ENCODE peak calls at places on chromosomes 7 and 10, in nine cellular contexts. One of them, this sample, is unnamed.

GRCh38 chr10:132162590-132163277 is 24.0 kb upstream of the DPYSL4 start:
- DNase-seq in heart right ventricle: peak
- DNase-seq in WERI-Rb-1: no peak
- DNase-seq in endothelial cell: no peak
- DNase-seq in CD8-positive, alpha-beta T cell: no peak
- DNase-seq in activated CD8-positive, alpha-beta T cell treated with anti-CD3 and anti-CD28 coated beads for 36 hours: no peak
- DNase-seq in B cell: no peak
- DNase-seq in osteocyte: no peak
- DNase-seq in IMR-90: no peak
- DNase-seq in this sample: no peak

GRCh38 chr7:46839651-46840050 is 742.3 kb downstream of the TNS3 start:
- DNase-seq in heart right ventricle: no peak
- DNase-seq in WERI-Rb-1: no peak
- DNase-seq in endothelial cell: no peak
- DNase-seq in CD8-positive, alpha-beta T cell: no peak
- DNase-seq in activated CD8-positive, alpha-beta T cell treated with anti-CD3 and anti-CD28 coated beads for 36 hours: no peak
- DNase-seq in B cell: no peak
- DNase-seq in osteocyte: no peak
- DNase-seq in IMR-90: peak
- DNase-seq in this sample: no peak

GRCh38 chr10:45483002-45483401 is 109.0 kb downstream of the ALOX5 start:
- DNase-seq in heart right ventricle: no peak
- DNase-seq in WERI-Rb-1: no peak
- DNase-seq in endothelial cell: no peak
- DNase-seq in CD8-positive, alpha-beta T cell: no peak
- DNase-seq in activated CD8-positive, alpha-beta T cell treated with anti-CD3 and anti-CD28 coated beads for 36 hours: no peak
- DNase-seq in B cell: no peak
- DNase-seq in osteocyte: no peak
- DNase-seq in IMR-90: no peak
- DNase-seq in this sample: no peak

GRCh38 chr7:128041203-128041602 is 10.0 kb upstream of the LRRC4 start:
- DNase-seq in heart right ventricle: no peak
- DNase-seq in WERI-Rb-1: no peak
- DNase-seq in endothelial cell: no peak
- DNase-seq in CD8-positive, alpha-beta T cell: no peak
- DNase-seq in activated CD8-positive, alpha-beta T cell treated with anti-CD3 and anti-CD28 coated beads for 36 hours: no peak
- DNase-seq in B cell: no peak
- DNase-seq in osteocyte: no peak
- DNase-seq in IMR-90: peak
- DNase-seq in this sample: no peak

GRCh38 chr7:136938476-136938875 is 70.0 kb downstream of the CHRM2 start:
- DNase-seq in heart right ventricle: peak
- DNase-seq in WERI-Rb-1: no peak
- DNase-seq in endothelial cell: no peak
- DNase-seq in CD8-positive, alpha-beta T cell: no peak
- DNase-seq in activated CD8-positive, alpha-beta T cell treated with anti-CD3 and anti-CD28 coated beads for 36 hours: no peak
- DNase-seq in B cell: no peak
- DNase-seq in osteocyte: no peak
- DNase-seq in IMR-90: no peak
- DNase-seq in this sample: no peak

GRCh38 chr10:116892873-116893685 is 43.8 kb downstream of the ENO4 start:
- DNase-seq in heart right ventricle: no peak
- DNase-seq in WERI-Rb-1: peak
- DNase-seq in endothelial cell: peak
- DNase-seq in CD8-positive, alpha-beta T cell: no peak
- DNase-seq in activated CD8-positive, alpha-beta T cell treated with anti-CD3 and anti-CD28 coated beads for 36 hours: no peak
- DNase-seq in B cell: no peak
- DNase-seq in osteocyte: no peak
- DNase-seq in IMR-90: no peak
- DNase-seq in this sample: no peak

GRCh38 chr10:129192344-129193128 is 274.5 kb upstream of the MGMT start:
- DNase-seq in heart right ventricle: peak
- DNase-seq in WERI-Rb-1: no peak
- DNase-seq in endothelial cell: no peak
- DNase-seq in CD8-positive, alpha-beta T cell: no peak
- DNase-seq in activated CD8-positive, alpha-beta T cell treated with anti-CD3 and anti-CD28 coated beads for 36 hours: no peak
- DNase-seq in B cell: no peak
- DNase-seq in osteocyte: no peak
- DNase-seq in IMR-90: no peak
- DNase-seq in this sample: no peak

GRCh38 chr10:119370046-119370770 is 162.8 kb downstream of the GRK5 start:
- DNase-seq in heart right ventricle: no peak
- DNase-seq in WERI-Rb-1: no peak
- DNase-seq in endothelial cell: peak
- DNase-seq in CD8-positive, alpha-beta T cell: no peak
- DNase-seq in activated CD8-positive, alpha-beta T cell treated with anti-CD3 and anti-CD28 coated beads for 36 hours: no peak
- DNase-seq in B cell: peak
- DNase-seq in osteocyte: no peak
- DNase-seq in IMR-90: peak
- DNase-seq in this sample: no peak

GRCh38 chr10:73414230-73414981 is 548 bp upstream of the ANXA7 start:
- DNase-seq in heart right ventricle: no peak
- DNase-seq in WERI-Rb-1: no peak
- DNase-seq in endothelial cell: no peak
- DNase-seq in CD8-positive, alpha-beta T cell: no peak
- DNase-seq in activated CD8-positive, alpha-beta T cell treated with anti-CD3 and anti-CD28 coated beads for 36 hours: no peak
- DNase-seq in B cell: no peak
- DNase-seq in osteocyte: no peak
- DNase-seq in IMR-90: no peak
- DNase-seq in this sample: no peak

GRCh38 chr10:79221110-79222051 is 125.9 kb upstream of the PPIF start:
- DNase-seq in heart right ventricle: peak
- DNase-seq in WERI-Rb-1: peak
- DNase-seq in endothelial cell: no peak
- DNase-seq in CD8-positive, alpha-beta T cell: no peak
- DNase-seq in activated CD8-positive, alpha-beta T cell treated with anti-CD3 and anti-CD28 coated beads for 36 hours: no peak
- DNase-seq in B cell: no peak
- DNase-seq in osteocyte: no peak
- DNase-seq in IMR-90: peak
- DNase-seq in this sample: no peak

GRCh38 chr7:143331179-143331825 is 15.4 kb downstream of the CLCN1 start:
- DNase-seq in heart right ventricle: no peak
- DNase-seq in WERI-Rb-1: no peak
- DNase-seq in endothelial cell: no peak
- DNase-seq in CD8-positive, alpha-beta T cell: no peak
- DNase-seq in activated CD8-positive, alpha-beta T cell treated with anti-CD3 and anti-CD28 coated beads for 36 hours: no peak
- DNase-seq in B cell: no peak
- DNase-seq in osteocyte: no peak
- DNase-seq in IMR-90: peak
- DNase-seq in this sample: no peak

GRCh38 chr7:100546868-100547800 is 8.1 kb downstream of the AGFG2 start:
- DNase-seq in heart right ventricle: no peak
- DNase-seq in WERI-Rb-1: no peak
- DNase-seq in endothelial cell: no peak
- DNase-seq in CD8-positive, alpha-beta T cell: no peak
- DNase-seq in activated CD8-positive, alpha-beta T cell treated with anti-CD3 and anti-CD28 coated beads for 36 hours: peak
- DNase-seq in B cell: no peak
- DNase-seq in osteocyte: no peak
- DNase-seq in IMR-90: no peak
- DNase-seq in this sample: no peak

GRCh38 chr7:100544949-100545635 is 6.1 kb downstream of the AGFG2 start:
- DNase-seq in heart right ventricle: no peak
- DNase-seq in WERI-Rb-1: no peak
- DNase-seq in endothelial cell: no peak
- DNase-seq in CD8-positive, alpha-beta T cell: no peak
- DNase-seq in activated CD8-positive, alpha-beta T cell treated with anti-CD3 and anti-CD28 coated beads for 36 hours: peak
- DNase-seq in B cell: no peak
- DNase-seq in osteocyte: no peak
- DNase-seq in IMR-90: peak
- DNase-seq in this sample: no peak

GRCh38 chr7:100545636-100546128 is 6.7 kb downstream of the AGFG2 start:
- DNase-seq in heart right ventricle: no peak
- DNase-seq in WERI-Rb-1: no peak
- DNase-seq in endothelial cell: no peak
- DNase-seq in CD8-positive, alpha-beta T cell: no peak
- DNase-seq in activated CD8-positive, alpha-beta T cell treated with anti-CD3 and anti-CD28 coated beads for 36 hours: peak
- DNase-seq in B cell: no peak
- DNase-seq in osteocyte: no peak
- DNase-seq in IMR-90: peak
- DNase-seq in this sample: peak

GRCh38 chr7:100546129-100546867 is 7.3 kb downstream of the AGFG2 start:
- DNase-seq in heart right ventricle: no peak
- DNase-seq in WERI-Rb-1: no peak
- DNase-seq in endothelial cell: no peak
- DNase-seq in CD8-positive, alpha-beta T cell: no peak
- DNase-seq in activated CD8-positive, alpha-beta T cell treated with anti-CD3 and anti-CD28 coated beads for 36 hours: peak
- DNase-seq in B cell: no peak
- DNase-seq in osteocyte: no peak
- DNase-seq in IMR-90: no peak
- DNase-seq in this sample: peak

GRCh38 chr7:100547872-100548271 is 8.9 kb downstream of the AGFG2 start:
- DNase-seq in heart right ventricle: no peak
- DNase-seq in WERI-Rb-1: no peak
- DNase-seq in endothelial cell: no peak
- DNase-seq in CD8-positive, alpha-beta T cell: no peak
- DNase-seq in activated CD8-positive, alpha-beta T cell treated with anti-CD3 and anti-CD28 coated beads for 36 hours: no peak
- DNase-seq in B cell: no peak
- DNase-seq in osteocyte: no peak
- DNase-seq in IMR-90: no peak
- DNase-seq in this sample: no peak
- TF ChIP-seq CTCF in heart right ventricle: no peak
- TF ChIP-seq CTCF in WERI-Rb-1: no peak
- TF ChIP-seq CTCF in endothelial cell: no peak
- TF ChIP-seq CTCF in CD8-positive, alpha-beta T cell: no peak
- TF ChIP-seq CTCF in activated CD8-positive, alpha-beta T cell treated with anti-CD3 and anti-CD28 coated beads for 36 hours: no peak
- TF ChIP-seq CTCF in B cell: no peak
- TF ChIP-seq CTCF in osteocyte: no peak
- TF ChIP-seq CTCF in IMR-90: no peak
- TF ChIP-seq CTCF in this sample: no peak

GRCh38 chr7:116582164-116582732 is 57.4 kb downstream of the CAV1 start:
- DNase-seq in heart right ventricle: no peak
- DNase-seq in WERI-Rb-1: no peak
- DNase-seq in endothelial cell: no peak
- DNase-seq in CD8-positive, alpha-beta T cell: no peak
- DNase-seq in activated CD8-positive, alpha-beta T cell treated with anti-CD3 and anti-CD28 coated beads for 36 hours: no peak
- DNase-seq in B cell: no peak
- DNase-seq in osteocyte: no peak
- DNase-seq in IMR-90: peak
- DNase-seq in this sample: no peak

GRCh38 chr7:116585392-116585791 is 60.6 kb downstream of the CAV1 start:
- DNase-seq in heart right ventricle: no peak
- DNase-seq in WERI-Rb-1: no peak
- DNase-seq in endothelial cell: no peak
- DNase-seq in CD8-positive, alpha-beta T cell: no peak
- DNase-seq in activated CD8-positive, alpha-beta T cell treated with anti-CD3 and anti-CD28 coated beads for 36 hours: no peak
- DNase-seq in B cell: no peak
- DNase-seq in osteocyte: no peak
- DNase-seq in IMR-90: no peak
- DNase-seq in this sample: no peak

GRCh38 chr7:116584721-116585120 is 59.9 kb downstream of the CAV1 start:
- DNase-seq in heart right ventricle: no peak
- DNase-seq in WERI-Rb-1: no peak
- DNase-seq in endothelial cell: no peak
- DNase-seq in CD8-positive, alpha-beta T cell: no peak
- DNase-seq in activated CD8-positive, alpha-beta T cell treated with anti-CD3 and anti-CD28 coated beads for 36 hours: no peak
- DNase-seq in B cell: no peak
- DNase-seq in osteocyte: no peak
- DNase-seq in IMR-90: no peak
- DNase-seq in this sample: no peak

GRCh38 chr7:116583653-116584052 is 58.8 kb downstream of the CAV1 start:
- DNase-seq in heart right ventricle: no peak
- DNase-seq in WERI-Rb-1: no peak
- DNase-seq in endothelial cell: no peak
- DNase-seq in CD8-positive, alpha-beta T cell: no peak
- DNase-seq in activated CD8-positive, alpha-beta T cell treated with anti-CD3 and anti-CD28 coated beads for 36 hours: peak
- DNase-seq in B cell: peak
- DNase-seq in osteocyte: no peak
- DNase-seq in IMR-90: no peak
- DNase-seq in this sample: peak

DNA sequence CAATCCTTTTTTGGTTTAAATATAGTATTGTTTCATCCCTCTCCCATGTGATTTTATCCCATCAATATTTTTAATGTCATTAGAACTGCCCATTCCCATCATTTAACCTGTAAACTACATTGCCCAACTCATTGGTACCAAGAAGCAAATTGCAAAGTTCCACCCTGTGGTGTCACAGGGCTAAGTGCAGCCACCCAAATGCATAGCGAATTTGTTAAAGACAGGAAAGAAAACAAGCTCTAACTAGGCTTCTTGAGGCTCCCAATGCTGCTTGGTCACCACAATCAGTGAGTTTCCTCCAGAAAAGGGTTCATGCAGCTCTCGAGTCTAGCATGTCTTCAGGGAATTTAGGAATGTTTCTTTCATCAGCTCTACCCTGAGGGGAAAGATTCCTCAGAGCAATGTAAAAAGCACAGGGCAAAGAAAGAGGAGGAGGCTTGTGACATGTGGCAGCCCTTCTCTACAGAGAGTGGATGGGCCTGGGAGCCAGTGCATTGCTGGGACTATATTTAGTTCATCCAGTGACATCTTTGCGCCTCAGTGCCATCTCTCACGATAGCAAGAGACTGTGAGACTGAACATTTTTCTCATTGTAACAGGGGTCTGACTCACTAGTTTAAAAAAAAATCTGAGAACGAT is 58.1 kb downstream of the CAV1 start:
- DNase-seq in heart right ventricle: no peak
- DNase-seq in WERI-Rb-1: no peak
- DNase-seq in endothelial cell: no peak
- DNase-seq in CD8-positive, alpha-beta T cell: no peak
- DNase-seq in activated CD8-positive, alpha-beta T cell treated with anti-CD3 and anti-CD28 coated beads for 36 hours: peak
- DNase-seq in B cell: no peak
- DNase-seq in osteocyte: peak
- DNase-seq in IMR-90: peak
- DNase-seq in this sample: peak
- TF ChIP-seq CTCF in heart right ventricle: no peak
- TF ChIP-seq CTCF in WERI-Rb-1: no peak
- TF ChIP-seq CTCF in endothelial cell: no peak
- TF ChIP-seq CTCF in CD8-positive, alpha-beta T cell: no peak
- TF ChIP-seq CTCF in activated CD8-positive, alpha-beta T cell treated with anti-CD3 and anti-CD28 coated beads for 36 hours: no peak
- TF ChIP-seq CTCF in B cell: no peak
- TF ChIP-seq CTCF in osteocyte: no peak
- TF ChIP-seq CTCF in IMR-90: no peak
- TF ChIP-seq CTCF in this sample: no peak

GRCh38 chr10:113139695-113140094 is 189.6 kb downstream of the TCF7L2 start:
- DNase-seq in heart right ventricle: no peak
- DNase-seq in WERI-Rb-1: no peak
- DNase-seq in endothelial cell: no peak
- DNase-seq in CD8-positive, alpha-beta T cell: no peak
- DNase-seq in activated CD8-positive, alpha-beta T cell treated with anti-CD3 and anti-CD28 coated beads for 36 hours: no peak
- DNase-seq in B cell: no peak
- DNase-seq in osteocyte: peak
- DNase-seq in IMR-90: peak
- DNase-seq in this sample: no peak
- TF ChIP-seq CTCF in heart right ventricle: peak
- TF ChIP-seq CTCF in WERI-Rb-1: peak
- TF ChIP-seq CTCF in endothelial cell: no peak
- TF ChIP-seq CTCF in CD8-positive, alpha-beta T cell: no peak
- TF ChIP-seq CTCF in activated CD8-positive, alpha-beta T cell treated with anti-CD3 and anti-CD28 coated beads for 36 hours: no peak
- TF ChIP-seq CTCF in B cell: no peak
- TF ChIP-seq CTCF in osteocyte: peak
- TF ChIP-seq CTCF in IMR-90: peak
- TF ChIP-seq CTCF in this sample: peak

DNA sequence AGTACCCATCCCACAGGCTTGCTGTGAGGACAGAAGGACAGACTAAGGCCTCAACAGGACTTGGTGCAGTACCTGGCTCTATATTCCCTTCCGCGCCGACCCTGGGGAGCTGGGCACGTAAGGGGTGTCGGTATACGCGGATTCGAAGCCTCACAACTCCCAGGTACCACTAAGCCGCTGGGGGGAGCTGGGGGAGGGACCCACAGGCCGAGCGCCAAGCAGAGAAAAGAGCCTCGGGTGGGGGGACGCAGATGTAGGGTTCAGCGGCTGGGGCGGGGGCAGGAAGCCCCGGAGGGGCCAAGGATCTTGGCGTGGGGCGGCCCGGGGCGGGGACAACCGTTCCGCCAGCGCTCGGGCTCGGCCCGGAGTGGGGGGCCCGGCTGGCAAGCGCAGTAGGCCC is 126.4 kb upstream of the ZNF746 start:
- DNase-seq in heart right ventricle: no peak
- DNase-seq in WERI-Rb-1: peak
- DNase-seq in endothelial cell: peak
- DNase-seq in CD8-positive, alpha-beta T cell: peak
- DNase-seq in activated CD8-positive, alpha-beta T cell treated with anti-CD3 and anti-CD28 coated beads for 36 hours: peak
- DNase-seq in B cell: peak
- DNase-seq in osteocyte: no peak
- DNase-seq in IMR-90: peak
- DNase-seq in this sample: peak
- TF ChIP-seq CTCF in heart right ventricle: no peak
- TF ChIP-seq CTCF in WERI-Rb-1: no peak
- TF ChIP-seq CTCF in endothelial cell: no peak
- TF ChIP-seq CTCF in CD8-positive, alpha-beta T cell: no peak
- TF ChIP-seq CTCF in activated CD8-positive, alpha-beta T cell treated with anti-CD3 and anti-CD28 coated beads for 36 hours: no peak
- TF ChIP-seq CTCF in B cell: no peak
- TF ChIP-seq CTCF in osteocyte: no peak
- TF ChIP-seq CTCF in IMR-90: no peak
- TF ChIP-seq CTCF in this sample: peak

This sample was measured in GM06990.